ENCODE peak calls at places on chromosomes 13 and 19, in four cellular contexts. H is H1, X is HepG2, W is GM12878. G is an unnamed sample.

GRCh38 chr19:44814517-44814916 is 5.6 kb downstream of the BCAM start:
- DNase-seq in H (no peak), X (no peak), W (no peak), G (no peak)

GRCh38 chr13:53191091-53191490 is 162.5 kb downstream of the OLFM4 start:
- DNase-seq in H (peak; percentile 51), X (no peak), W (no peak), G (no peak)

GRCh38 chr19:50384685-50385535 is 763 bp downstream of the POLD1 start:
- DNase-seq in H (no peak), X (no peak), W (no peak), G (no peak)

GRCh38 chr19:15551183-15552004 is 43.1 kb downstream of the CYP4F22 start:
- DNase-seq in H (no peak), X (peak; percentile 38), W (no peak), G (peak; percentile 47)

GRCh38 chr19:14112809-14113385 is 4.7 kb downstream of the PRKACA start:
- DNase-seq in H (no peak), X (peak; percentile 29), W (no peak), G (no peak)

GRCh38 chr19:46133101-46133627 is 8.7 kb upstream of the IGFL3 start:
- DNase-seq in H (peak; percentile 53), X (peak; percentile 78), W (peak; percentile 24), G (no peak)

GRCh38 chr13:26482451-26483197 is 74.9 kb upstream of the WASF3 start:
- DNase-seq in H (peak; percentile 47), X (peak; percentile 61), W (peak; percentile 23), G (peak; percentile 50)

GRCh38 chr13:91200486-91200885 is 147.0 kb upstream of the MIR17HG start:
- DNase-seq in H (no peak), X (no peak), W (no peak), G (no peak)

GRCh38 chr13:99898421-99898820 is 73.1 kb downstream of the ZIC5 start:
- DNase-seq in H (no peak), X (no peak), W (no peak), G (no peak)

GRCh38 chr13:20127263-20127562 is 33.6 kb downstream of the GJA3 start:
- DNase-seq in H (no peak), X (peak; percentile 9), W (no peak), G (no peak)

GRCh38 chr13:30429721-30430694 is 7.7 kb downstream of the UBE2L5 start:
- DNase-seq in H (no peak), X (no peak), W (peak; percentile 59), G (no peak)

GRCh38 chr13:29674532-29674931 is 79.0 kb upstream of the SLC7A1 start:
- DNase-seq in H (no peak), X (no peak), W (no peak), G (no peak)

GRCh38 chr19:50723735-50724521 is 764 bp downstream of the CLEC11A start:
- DNase-seq in H (no peak), X (no peak), W (no peak), G (no peak)

GRCh38 chr19:30476997-30477396 is 104.8 kb downstream of the ZNF536 start:
- DNase-seq in H (no peak), X (no peak), W (no peak), G (no peak)
- TF ChIP-seq TAF1 in H (no peak), X (no peak), W (no peak), G (no peak)

GRCh38 chr19:37077929-37078716 is at the start of gene ZNF420:
- DNase-seq in H (peak; percentile 90), X (peak; percentile 92), W (peak; percentile 82), G (peak; percentile 69)
- TF ChIP-seq POLR2A in H (peak; percentile 72), X (peak; percentile 77), W (peak; percentile 89), G (peak; percentile 72)

GRCh38 chr13:75360170-75360569 is 121.8 kb downstream of the TBC1D4 start:
- DNase-seq in H (no peak), X (no peak), W (no peak), G (no peak)

GRCh38 chr13:75356426-75356825 is 125.5 kb downstream of the TBC1D4 start:
- DNase-seq in H (no peak), X (no peak), W (no peak), G (no peak)

GRCh38 chr13:75355609-75356008 is 126.4 kb downstream of the TBC1D4 start:
- DNase-seq in H (no peak), X (no peak), W (no peak), G (no peak)

GRCh38 chr13:75359266-75359665 is 122.7 kb downstream of the TBC1D4 start:
- DNase-seq in H (peak; percentile 19), X (no peak), W (no peak), G (no peak)

DNA sequence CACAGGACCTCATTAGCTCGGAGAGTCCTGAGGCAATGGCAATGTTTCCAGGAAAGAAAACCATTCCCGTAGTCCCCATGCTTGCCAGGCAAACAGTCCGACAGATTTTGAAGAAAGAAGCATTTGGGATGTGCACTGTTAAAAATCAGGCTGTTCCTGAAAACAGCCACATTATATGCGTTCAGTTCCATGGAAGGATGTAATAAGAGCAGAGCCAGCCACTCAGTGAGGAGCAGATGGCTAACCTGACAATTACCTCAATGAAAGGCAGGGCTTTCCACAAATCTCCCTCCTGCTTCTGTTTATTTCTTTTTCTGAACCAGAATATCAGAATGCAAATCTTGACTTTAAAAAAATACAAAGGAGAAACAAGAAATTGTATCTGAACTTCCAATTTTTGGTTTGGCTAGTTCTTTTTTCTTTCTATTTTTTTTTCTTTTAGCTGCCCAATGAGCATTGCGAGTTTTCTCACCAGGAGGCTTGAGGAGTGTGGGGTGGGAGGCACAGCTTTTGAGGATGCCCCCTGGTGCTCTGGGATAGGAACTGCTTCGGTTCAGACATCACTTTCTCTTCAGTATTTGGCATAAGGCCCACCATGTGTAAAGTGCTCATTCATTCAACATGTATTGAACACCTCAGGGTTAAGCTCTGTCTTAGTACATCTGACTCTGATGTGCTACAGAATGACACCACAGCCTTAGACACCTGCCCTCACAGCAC is 124.2 kb downstream of the TBC1D4 start:
- DNase-seq in H (peak; percentile 17), X (peak; percentile 69), W (no peak), G (peak; percentile 31)
- TF ChIP-seq TAF1 in H (no peak), X (no peak), W (no peak), G (no peak)

DNA sequence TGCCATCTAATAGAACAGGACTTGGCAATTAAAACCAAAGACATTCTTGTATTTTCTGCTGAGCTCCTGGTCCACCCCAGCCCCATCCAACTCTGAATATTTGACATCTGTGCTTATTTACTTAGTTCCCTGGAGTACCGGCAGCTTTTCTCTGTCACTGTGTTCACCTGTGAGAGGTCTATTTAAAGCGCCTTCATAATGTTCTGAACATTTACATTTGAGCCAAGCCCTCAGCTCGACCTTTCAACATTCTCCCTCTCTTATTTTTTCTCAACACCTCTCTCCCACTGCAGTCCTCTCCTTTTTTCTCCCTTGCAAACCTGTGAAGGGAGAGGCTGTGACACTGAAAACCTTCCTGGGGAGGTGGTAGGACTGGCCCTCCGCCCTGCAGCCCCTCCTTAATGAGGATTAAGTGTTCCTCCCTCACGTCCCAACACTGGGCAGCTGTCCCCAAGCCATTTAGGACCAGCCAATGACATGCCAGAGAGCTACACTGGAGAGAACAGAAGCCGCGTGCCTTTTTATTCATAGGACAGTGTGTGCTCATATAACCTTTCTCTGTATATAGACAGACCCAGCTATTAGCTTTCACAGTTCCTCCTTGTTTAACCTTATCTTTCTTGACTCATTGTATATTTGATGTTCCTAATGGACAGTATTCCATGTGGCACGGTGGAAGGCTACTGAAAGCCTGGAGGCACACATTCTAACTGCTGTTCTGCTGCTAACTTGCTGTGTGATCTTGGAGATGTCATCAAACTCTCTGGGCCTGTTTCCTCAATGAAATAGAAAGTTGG is 134.8 kb downstream of the NUFIP1 start:
- DNase-seq in H (no peak), X (peak; percentile 62), W (no peak), G (no peak)
- TF ChIP-seq POLR2A in H (no peak), X (no peak), W (no peak), G (no peak)